ENCODE peak calls at places on chromosomes 7 and 10, in five cellular contexts. One of them, this sample, is unnamed.

GRCh38 chr7:106175507-106175906 is 63.4 kb upstream of the SYPL1 start:
- DNase-seq in foreskin fibroblast: no peak
- DNase-seq in psoas muscle: no peak
- DNase-seq in glutamatergic neuron: no peak
- DNase-seq in BE2C: no peak
- DNase-seq in this sample: no peak

GRCh38 chr7:142384508-142384922 is 126.7 kb upstream of the PRSS58 start:
- DNase-seq in psoas muscle: peak
- DNase-seq in glutamatergic neuron: no peak
- DNase-seq in foreskin fibroblast: peak
- DNase-seq in BE2C: no peak
- DNase-seq in this sample: no peak

GRCh38 chr7:151459726-151460473 is 20.0 kb upstream of the CRYGN start:
- DNase-seq in foreskin fibroblast: peak
- DNase-seq in glutamatergic neuron: peak
- DNase-seq in BE2C: peak
- DNase-seq in psoas muscle: peak
- DNase-seq in this sample: no peak

GRCh38 chr10:35336921-35337741 is 822 bp downstream of the CCNY start:
- DNase-seq in psoas muscle: peak
- DNase-seq in glutamatergic neuron: peak
- DNase-seq in BE2C: peak
- DNase-seq in foreskin fibroblast: no peak
- DNase-seq in this sample: peak

GRCh38 chr7:13407911-13408310 is 581.6 kb downstream of the ETV1 start:
- DNase-seq in glutamatergic neuron: no peak
- DNase-seq in BE2C: no peak
- DNase-seq in psoas muscle: no peak
- DNase-seq in foreskin fibroblast: no peak
- DNase-seq in this sample: no peak

GRCh38 chr10:110725809-110726641 is 81.9 kb downstream of the RBM20 start:
- DNase-seq in foreskin fibroblast: peak
- DNase-seq in glutamatergic neuron: peak
- DNase-seq in psoas muscle: peak
- DNase-seq in BE2C: no peak
- DNase-seq in this sample: no peak

GRCh38 chr7:31061185-31061584 is 9.1 kb downstream of the ADCYAP1R1 start:
- DNase-seq in BE2C: no peak
- DNase-seq in psoas muscle: no peak
- DNase-seq in glutamatergic neuron: no peak
- DNase-seq in foreskin fibroblast: no peak
- DNase-seq in this sample: no peak

GRCh38 chr7:18890134-18890533 is 227.3 kb downstream of the TWIST1 start:
- DNase-seq in BE2C: no peak
- DNase-seq in psoas muscle: no peak
- DNase-seq in glutamatergic neuron: no peak
- DNase-seq in foreskin fibroblast: peak
- DNase-seq in this sample: no peak

GRCh38 chr10:119030421-119031250 is 1.1 kb downstream of the NANOS1 start:
- DNase-seq in foreskin fibroblast: peak
- DNase-seq in psoas muscle: peak
- DNase-seq in glutamatergic neuron: peak
- DNase-seq in BE2C: peak
- DNase-seq in this sample: peak

GRCh38 chr10:6044060-6044459 is 18.1 kb downstream of the IL2RA start:
- DNase-seq in psoas muscle: no peak
- DNase-seq in BE2C: no peak
- DNase-seq in glutamatergic neuron: no peak
- DNase-seq in foreskin fibroblast: no peak
- DNase-seq in this sample: no peak

GRCh38 chr10:84095821-84096497 is 43.4 kb upstream of the GHITM start:
- DNase-seq in glutamatergic neuron: no peak
- DNase-seq in psoas muscle: no peak
- DNase-seq in foreskin fibroblast: no peak
- DNase-seq in BE2C: peak
- DNase-seq in this sample: no peak

GRCh38 chr10:102815790-102816549 is 21.2 kb downstream of the CYP17A1 start:
- DNase-seq in BE2C: no peak
- DNase-seq in psoas muscle: no peak
- DNase-seq in glutamatergic neuron: no peak
- DNase-seq in foreskin fibroblast: peak
- DNase-seq in this sample: no peak

GRCh38 chr10:29998142-29998808 is 61.1 kb downstream of the JCAD start:
- DNase-seq in foreskin fibroblast: peak
- DNase-seq in glutamatergic neuron: peak
- DNase-seq in BE2C: peak
- DNase-seq in psoas muscle: peak
- DNase-seq in this sample: peak

GRCh38 chr7:74449809-74450397 is 3.8 kb upstream of the GTF2IRD1 start:
- DNase-seq in glutamatergic neuron: peak
- DNase-seq in BE2C: peak
- DNase-seq in psoas muscle: no peak
- DNase-seq in foreskin fibroblast: no peak
- DNase-seq in this sample: peak

GRCh38 chr10:50991496-50992355 is 82.6 kb upstream of the PRKG1 start:
- DNase-seq in BE2C: no peak
- DNase-seq in foreskin fibroblast: no peak
- DNase-seq in glutamatergic neuron: peak
- DNase-seq in psoas muscle: peak
- DNase-seq in this sample: peak

GRCh38 chr10:77943086-77943901 is 16.7 kb upstream of the DLG5 start:
- DNase-seq in foreskin fibroblast: peak
- DNase-seq in BE2C: no peak
- DNase-seq in glutamatergic neuron: no peak
- DNase-seq in psoas muscle: no peak
- DNase-seq in this sample: no peak

GRCh38 chr10:182441-183201 is 47.4 kb downstream of the ZMYND11 start:
- DNase-seq in glutamatergic neuron: no peak
- DNase-seq in psoas muscle: no peak
- DNase-seq in BE2C: no peak
- DNase-seq in foreskin fibroblast: peak
- DNase-seq in this sample: no peak

GRCh38 chr10:124224331-124225028 is 131.1 kb upstream of the CHST15 start:
- DNase-seq in psoas muscle: peak
- DNase-seq in BE2C: no peak
- DNase-seq in foreskin fibroblast: no peak
- DNase-seq in glutamatergic neuron: no peak
- DNase-seq in this sample: no peak

GRCh38 chr10:18099420-18099819 is 40.8 kb upstream of the CACNB2 start:
- DNase-seq in psoas muscle: no peak
- DNase-seq in foreskin fibroblast: no peak
- DNase-seq in BE2C: no peak
- DNase-seq in glutamatergic neuron: no peak
- DNase-seq in this sample: no peak

GRCh38 chr7:142375710-142376313 is 118.0 kb upstream of the PRSS58 start:
- DNase-seq in BE2C: no peak
- DNase-seq in glutamatergic neuron: peak
- DNase-seq in foreskin fibroblast: no peak
- DNase-seq in psoas muscle: peak
- DNase-seq in this sample: peak

GRCh38 chr10:115045516-115045915 is 47.6 kb upstream of the ATRNL1 start:
- DNase-seq in psoas muscle: no peak
- DNase-seq in foreskin fibroblast: no peak
- DNase-seq in glutamatergic neuron: no peak
- DNase-seq in BE2C: no peak
- DNase-seq in this sample: no peak

GRCh38 chr10:283916-284356 is 148.7 kb downstream of the ZMYND11 start:
- DNase-seq in glutamatergic neuron: no peak
- DNase-seq in BE2C: no peak
- DNase-seq in psoas muscle: no peak
- DNase-seq in foreskin fibroblast: no peak
- DNase-seq in this sample: no peak

GRCh38 chr7:151415375-151416112 is 5.7 kb upstream of the WDR86 start:
- DNase-seq in BE2C: no peak
- DNase-seq in foreskin fibroblast: peak
- DNase-seq in glutamatergic neuron: no peak
- DNase-seq in psoas muscle: peak
- DNase-seq in this sample: no peak

GRCh38 chr10:80200687-80201086 is 4.7 kb downstream of the ANXA11 start:
- DNase-seq in BE2C: no peak
- DNase-seq in glutamatergic neuron: no peak
- DNase-seq in psoas muscle: no peak
- DNase-seq in foreskin fibroblast: no peak
- DNase-seq in this sample: no peak

GRCh38 chr10:80201592-80202256 is 3.6 kb downstream of the ANXA11 start:
- DNase-seq in foreskin fibroblast: no peak
- DNase-seq in glutamatergic neuron: no peak
- DNase-seq in psoas muscle: peak
- DNase-seq in BE2C: no peak
- DNase-seq in this sample: no peak

GRCh38 chr10:80197972-80198591 is 7.3 kb downstream of the ANXA11 start:
- DNase-seq in psoas muscle: peak
- DNase-seq in foreskin fibroblast: no peak
- DNase-seq in glutamatergic neuron: no peak
- DNase-seq in BE2C: no peak
- DNase-seq in this sample: no peak

GRCh38 chr10:80200259-80200658 is 5.1 kb downstream of the ANXA11 start:
- DNase-seq in psoas muscle: no peak
- DNase-seq in glutamatergic neuron: no peak
- DNase-seq in BE2C: no peak
- DNase-seq in foreskin fibroblast: no peak
- DNase-seq in this sample: no peak

GRCh38 chr10:80199828-80200227 is 5.5 kb downstream of the ANXA11 start:
- DNase-seq in foreskin fibroblast: peak
- DNase-seq in psoas muscle: no peak
- DNase-seq in glutamatergic neuron: no peak
- DNase-seq in BE2C: no peak
- DNase-seq in this sample: peak
- TF ChIP-seq CTCF in foreskin fibroblast: no peak
- TF ChIP-seq CTCF in psoas muscle: peak
- TF ChIP-seq CTCF in glutamatergic neuron: no peak
- TF ChIP-seq CTCF in BE2C: no peak
- TF ChIP-seq CTCF in this sample: no peak

DNA sequence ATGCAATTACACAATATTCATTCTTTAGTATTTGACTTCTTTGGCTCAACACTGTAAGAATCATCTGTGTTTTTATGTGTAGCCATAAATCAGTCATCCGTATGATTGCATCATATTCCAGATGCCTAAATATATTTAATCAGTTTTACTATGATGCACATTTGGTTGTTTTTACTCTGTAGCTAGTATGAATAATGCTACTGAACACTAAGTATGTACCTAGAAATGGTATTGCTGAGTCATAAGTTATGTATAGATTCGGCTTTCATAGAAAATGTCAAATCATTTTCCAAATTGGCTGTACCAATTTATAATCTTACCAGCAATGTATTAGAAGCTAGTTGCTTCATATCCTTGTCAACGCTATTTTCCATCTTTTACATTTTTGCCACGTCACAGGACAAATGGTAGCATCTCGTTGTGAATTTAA is 197.3 kb upstream of the PLXNA4 start:
- DNase-seq in psoas muscle: no peak
- DNase-seq in foreskin fibroblast: peak
- DNase-seq in glutamatergic neuron: no peak
- DNase-seq in BE2C: no peak
- DNase-seq in this sample: no peak
- TF ChIP-seq CTCF in psoas muscle: no peak
- TF ChIP-seq CTCF in foreskin fibroblast: no peak
- TF ChIP-seq CTCF in glutamatergic neuron: no peak
- TF ChIP-seq CTCF in BE2C: no peak
- TF ChIP-seq CTCF in this sample: no peak

GRCh38 chr10:73253226-73253557 is 748 bp upstream of the MRPS16 start:
- DNase-seq in BE2C: no peak
- DNase-seq in psoas muscle: no peak
- DNase-seq in glutamatergic neuron: no peak
- DNase-seq in foreskin fibroblast: no peak
- DNase-seq in this sample: no peak
- TF ChIP-seq CTCF in BE2C: no peak
- TF ChIP-seq CTCF in psoas muscle: no peak
- TF ChIP-seq CTCF in glutamatergic neuron: no peak
- TF ChIP-seq CTCF in foreskin fibroblast: no peak
- TF ChIP-seq CTCF in this sample: no peak

GRCh38 chr10:86757110-86757790 is 831 bp downstream of the BMPR1A start:
- DNase-seq in BE2C: peak
- DNase-seq in foreskin fibroblast: peak
- DNase-seq in glutamatergic neuron: peak
- DNase-seq in psoas muscle: peak
- DNase-seq in this sample: peak
- TF ChIP-seq CTCF in BE2C: peak
- TF ChIP-seq CTCF in foreskin fibroblast: peak
- TF ChIP-seq CTCF in glutamatergic neuron: peak
- TF ChIP-seq CTCF in psoas muscle: peak
- TF ChIP-seq CTCF in this sample: no peak

GRCh38 chr10:88130912-88131311 is 267.5 kb downstream of the PTEN start:
- DNase-seq in psoas muscle: no peak
- DNase-seq in glutamatergic neuron: no peak
- DNase-seq in foreskin fibroblast: no peak
- DNase-seq in BE2C: no peak
- DNase-seq in this sample: no peak

GRCh38 chr10:88129013-88129412 is 265.6 kb downstream of the PTEN start:
- DNase-seq in foreskin fibroblast: no peak
- DNase-seq in psoas muscle: no peak
- DNase-seq in BE2C: no peak
- DNase-seq in glutamatergic neuron: no peak
- DNase-seq in this sample: no peak

GRCh38 chr10:88127266-88127665 is 263.8 kb downstream of the PTEN start:
- DNase-seq in psoas muscle: no peak
- DNase-seq in BE2C: no peak
- DNase-seq in glutamatergic neuron: no peak
- DNase-seq in foreskin fibroblast: no peak
- DNase-seq in this sample: no peak

GRCh38 chr10:88127766-88128165 is 264.3 kb downstream of the PTEN start:
- DNase-seq in BE2C: no peak
- DNase-seq in psoas muscle: no peak
- DNase-seq in glutamatergic neuron: no peak
- DNase-seq in foreskin fibroblast: no peak
- DNase-seq in this sample: no peak

GRCh38 chr10:88131561-88132139 is 268.2 kb downstream of the PTEN start:
- DNase-seq in glutamatergic neuron: no peak
- DNase-seq in psoas muscle: peak
- DNase-seq in foreskin fibroblast: no peak
- DNase-seq in BE2C: no peak
- DNase-seq in this sample: no peak
- TF ChIP-seq CTCF in glutamatergic neuron: no peak
- TF ChIP-seq CTCF in psoas muscle: peak
- TF ChIP-seq CTCF in foreskin fibroblast: no peak
- TF ChIP-seq CTCF in BE2C: no peak
- TF ChIP-seq CTCF in this sample: no peak

DNA sequence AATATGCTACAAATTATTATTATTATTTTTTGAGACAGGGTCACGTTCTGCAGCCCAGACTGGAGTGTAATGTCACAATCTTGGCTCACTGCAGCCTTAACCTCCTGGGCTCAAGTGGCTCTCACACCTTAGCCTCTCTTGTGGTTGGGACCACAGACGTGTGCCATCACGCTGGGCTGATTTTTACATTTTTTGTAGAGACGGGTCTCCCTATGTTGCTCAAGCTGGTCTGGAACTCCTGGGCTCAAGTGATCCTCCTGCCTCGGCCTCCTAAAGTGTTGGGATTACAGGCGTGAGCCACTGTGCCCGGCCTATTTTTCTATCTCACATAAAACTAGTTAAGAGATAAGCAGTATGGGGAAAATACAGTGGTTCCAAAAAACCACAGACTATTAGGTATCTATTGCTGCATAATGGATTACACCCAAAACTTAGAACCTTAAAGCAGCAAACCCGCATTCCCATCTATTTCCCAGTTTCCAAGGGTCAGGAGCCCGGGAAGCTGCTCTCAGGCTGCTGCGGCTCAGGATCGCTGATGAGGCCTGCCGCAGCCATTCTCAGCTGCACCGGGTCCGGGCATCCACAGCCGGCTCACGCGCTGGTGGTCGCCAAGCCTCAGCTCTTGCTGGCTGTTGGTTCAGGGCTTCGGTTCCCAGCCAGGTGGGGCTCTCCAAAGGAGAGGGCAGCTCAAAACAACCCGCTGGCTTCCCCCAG is 128.3 kb downstream of the UBE2H start:
- DNase-seq in psoas muscle: no peak
- DNase-seq in foreskin fibroblast: no peak
- DNase-seq in glutamatergic neuron: peak
- DNase-seq in BE2C: no peak
- DNase-seq in this sample: no peak
- TF ChIP-seq CTCF in psoas muscle: no peak
- TF ChIP-seq CTCF in foreskin fibroblast: no peak
- TF ChIP-seq CTCF in glutamatergic neuron: no peak
- TF ChIP-seq CTCF in BE2C: no peak
- TF ChIP-seq CTCF in this sample: no peak